ENCODE peak calls at places on chromosomes 6 and 20, in six cellular contexts. One of them, this sample, is unnamed.

GRCh38 chr20:61994546-61994945 is 71.1 kb downstream of the TAF4 start:
- DNase-seq in activated naive CD4-positive, alpha-beta T cell: no peak
- DNase-seq in G401: no peak
- DNase-seq in GM23248: no peak
- DNase-seq in EH: no peak
- DNase-seq in pons: no peak
- DNase-seq in this sample: no peak

GRCh38 chr20:33796263-33796906 is 14.8 kb upstream of the CHMP4B start:
- DNase-seq in activated naive CD4-positive, alpha-beta T cell: no peak
- DNase-seq in G401: no peak
- DNase-seq in GM23248: no peak
- DNase-seq in EH: no peak
- DNase-seq in pons: no peak
- DNase-seq in this sample: no peak

GRCh38 chr6:29661071-29661470 is 4.2 kb downstream of the MOG start:
- DNase-seq in activated naive CD4-positive, alpha-beta T cell: no peak
- DNase-seq in G401: no peak
- DNase-seq in GM23248: no peak
- DNase-seq in EH: no peak
- DNase-seq in pons: no peak
- DNase-seq in this sample: no peak

GRCh38 chr6:91626935-91627334 is 1040.1 kb upstream of the MAP3K7 start:
- DNase-seq in activated naive CD4-positive, alpha-beta T cell: no peak
- DNase-seq in G401: no peak
- DNase-seq in GM23248: no peak
- DNase-seq in EH: no peak
- DNase-seq in pons: no peak
- DNase-seq in this sample: no peak

GRCh38 chr6:52065621-52066020 is 21.8 kb downstream of the PKHD1 start:
- DNase-seq in activated naive CD4-positive, alpha-beta T cell: no peak
- DNase-seq in G401: no peak
- DNase-seq in GM23248: no peak
- DNase-seq in EH: no peak
- DNase-seq in pons: no peak
- DNase-seq in this sample: no peak

GRCh38 chr6:157615411-157615763 is 207.7 kb upstream of the SNX9 start:
- DNase-seq in activated naive CD4-positive, alpha-beta T cell: no peak
- DNase-seq in G401: no peak
- DNase-seq in GM23248: no peak
- DNase-seq in EH: peak
- DNase-seq in pons: peak
- DNase-seq in this sample: no peak

GRCh38 chr6:71287926-71288227 is 734 bp upstream of the OGFRL1 start:
- DNase-seq in activated naive CD4-positive, alpha-beta T cell: no peak
- DNase-seq in G401: no peak
- DNase-seq in GM23248: no peak
- DNase-seq in EH: no peak
- DNase-seq in pons: no peak
- DNase-seq in this sample: no peak

GRCh38 chr6:15662246-15663056 is at the start of gene DTNBP1:
- DNase-seq in activated naive CD4-positive, alpha-beta T cell: peak
- DNase-seq in G401: no peak
- DNase-seq in GM23248: peak
- DNase-seq in EH: peak
- DNase-seq in pons: peak
- DNase-seq in this sample: peak

GRCh38 chr20:24935786-24936525 is 13.1 kb upstream of the CST7 start:
- DNase-seq in activated naive CD4-positive, alpha-beta T cell: no peak
- DNase-seq in G401: no peak
- DNase-seq in GM23248: no peak
- DNase-seq in EH: no peak
- DNase-seq in pons: no peak
- DNase-seq in this sample: no peak

GRCh38 chr20:37911838-37912273 is 8.9 kb downstream of the VSTM2L start:
- DNase-seq in activated naive CD4-positive, alpha-beta T cell: no peak
- DNase-seq in G401: peak
- DNase-seq in GM23248: peak
- DNase-seq in EH: peak
- DNase-seq in pons: no peak
- DNase-seq in this sample: peak

GRCh38 chr20:22826306-22827230 is 208.5 kb upstream of the SSTR4 start:
- DNase-seq in activated naive CD4-positive, alpha-beta T cell: no peak
- DNase-seq in G401: no peak
- DNase-seq in GM23248: no peak
- DNase-seq in EH: no peak
- DNase-seq in pons: no peak
- DNase-seq in this sample: no peak

GRCh38 chr6:150492507-150492906 is 107.2 kb upstream of the PLEKHG1 start:
- DNase-seq in activated naive CD4-positive, alpha-beta T cell: no peak
- DNase-seq in G401: no peak
- DNase-seq in GM23248: no peak
- DNase-seq in EH: no peak
- DNase-seq in pons: no peak
- DNase-seq in this sample: no peak

GRCh38 chr20:46872315-46873211 is 22.1 kb upstream of the EYA2 start:
- DNase-seq in activated naive CD4-positive, alpha-beta T cell: no peak
- DNase-seq in G401: no peak
- DNase-seq in GM23248: peak
- DNase-seq in EH: no peak
- DNase-seq in pons: peak
- DNase-seq in this sample: peak

GRCh38 chr6:106702451-106703110 is 73.2 kb downstream of the QRSL1 start:
- DNase-seq in activated naive CD4-positive, alpha-beta T cell: no peak
- DNase-seq in G401: no peak
- DNase-seq in GM23248: no peak
- DNase-seq in EH: no peak
- DNase-seq in pons: no peak
- DNase-seq in this sample: no peak

This sample was measured in AG20443.